ENCODE peak calls at places on chromosomes 13 and 19, in ten cellular contexts. H is activated CD4-positive, alpha-beta T cell treated with anti-CD3 and anti-CD28 coated beads for 24 hours; Q is activated naive CD8-positive, alpha-beta T cell treated with anti-CD3 and anti-CD28 coated beads, Interleukin-2, amount 50 U/mL, for 24 hours; V is GM19239; M is dorsolateral prefrontal cortex; N is GM12892; W is body of pancreas; Z is AG04449; J is stimulated activated CD4-positive, alpha-beta T cell treated with anti-CD3 and anti-CD28 coated beads, TNF-alpha, amount 100 ng/mL, for 4 hours; I is breast epithelium. C is an unnamed sample.

GRCh38 chr13:77752512-77753069 is 55.1 kb downstream of the SLAIN1 start:
- DNase-seq in H (no peak), Q (no peak), V (no peak), M (no peak), N (no peak), W (no peak), Z (no peak), J (no peak), I (no peak), C (no peak)

GRCh38 chr13:43787998-43788397 is 1.2 kb upstream of the ENOX1 start:
- DNase-seq in H (no peak), Q (no peak), V (no peak), M (no peak), N (no peak), W (peak; percentile 34), Z (no peak), J (no peak), I (no peak), C (no peak)

GRCh38 chr19:48988860-48989259 is 4.2 kb downstream of the GYS1 start:
- DNase-seq in H (no peak), Q (no peak), V (no peak), M (no peak), N (no peak), W (no peak), Z (no peak), J (no peak), I (no peak), C (no peak)

GRCh38 chr19:36265856-36266374 is 51.0 kb downstream of the ZNF146 start:
- DNase-seq in H (no peak), Q (no peak), V (no peak), M (no peak), N (no peak), W (no peak), Z (no peak), J (no peak), I (no peak), C (no peak)

GRCh38 chr19:37691881-37692504 is 27.6 kb downstream of the ZNF607 start:
- DNase-seq in H (peak; percentile 57), Q (peak; percentile 77), V (peak; percentile 16), M (peak; percentile 92), N (peak; percentile 45), W (peak; percentile 68), Z (no peak), J (peak; percentile 61), I (peak; percentile 46), C (peak; percentile 58)

GRCh38 chr19:5141278-5141925 is 172.5 kb downstream of the KDM4B start:
- DNase-seq in H (no peak), Q (no peak), V (no peak), M (no peak), N (no peak), W (peak; percentile 41), Z (no peak), J (no peak), I (no peak), C (no peak)

GRCh38 chr13:85230754-85231153 is 568.5 kb downstream of the SLITRK6 start:
- DNase-seq in H (no peak), Q (no peak), V (no peak), M (no peak), N (no peak), W (no peak), Z (no peak), J (no peak), I (no peak), C (no peak)

GRCh38 chr13:97221491-97221890 is 642 bp upstream of the MBNL2 start:
- DNase-seq in H (no peak), Q (no peak), V (no peak), M (no peak), N (no peak), W (no peak), Z (no peak), J (no peak), I (no peak), C (no peak)

GRCh38 chr13:49517461-49517860 is 21.7 kb downstream of the PHF11 start:
- DNase-seq in H (no peak), Q (no peak), V (no peak), M (peak; percentile 51), N (no peak), W (peak; percentile 10), Z (no peak), J (no peak), I (no peak), C (no peak)

GRCh38 chr13:39417643-39418042 is 185.3 kb downstream of the LHFPL6 start:
- DNase-seq in H (no peak), Q (no peak), V (no peak), M (no peak), N (no peak), W (no peak), Z (peak; percentile 21), J (no peak), I (no peak), C (no peak)

GRCh38 chr13:76512676-76513277 is 373.4 kb downstream of the KCTD12 start:
- DNase-seq in H (no peak), Q (no peak), V (no peak), M (no peak), N (no peak), W (no peak), Z (no peak), J (no peak), I (no peak), C (no peak)

GRCh38 chr19:3494559-3494958 is 5.9 kb downstream of the DOHH start:
- DNase-seq in H (peak; percentile 50), Q (peak; percentile 62), V (no peak), M (no peak), N (no peak), W (no peak), Z (no peak), J (peak; percentile 50), I (peak; percentile 66), C (no peak)

GRCh38 chr19:9865732-9866627 is 30.9 kb downstream of the PIN1 start:
- DNase-seq in H (no peak), Q (no peak), V (no peak), M (no peak), N (no peak), W (no peak), Z (no peak), J (no peak), I (no peak), C (no peak)

GRCh38 chr13:95530178-95530577 is 22.3 kb upstream of the CLDN10 start:
- DNase-seq in H (no peak), Q (no peak), V (no peak), M (no peak), N (no peak), W (peak; percentile 73), Z (no peak), J (no peak), I (no peak), C (no peak)

GRCh38 chr19:38786572-38787265 is 2.3 kb upstream of the LGALS7B start:
- DNase-seq in H (no peak), Q (no peak), V (no peak), M (no peak), N (no peak), W (no peak), Z (no peak), J (no peak), I (peak; percentile 56), C (no peak)

GRCh38 chr19:3440082-3440481 is 40.2 kb downstream of the SMIM24 start:
- DNase-seq in H (peak; percentile 46), Q (peak; percentile 67), V (no peak), M (no peak), N (peak; percentile 72), W (peak; percentile 57), Z (no peak), J (peak; percentile 34), I (no peak), C (peak; percentile 80)

GRCh38 chr13:48158290-48158689 is 63.4 kb upstream of the MED4 start:
- DNase-seq in H (no peak), Q (no peak), V (no peak), M (no peak), N (no peak), W (no peak), Z (no peak), J (no peak), I (no peak), C (no peak)

GRCh38 chr13:75091185-75091584 is 390.8 kb downstream of the TBC1D4 start:
- DNase-seq in H (no peak), Q (no peak), V (no peak), M (no peak), N (no peak), W (no peak), Z (no peak), J (no peak), I (no peak), C (no peak)

GRCh38 chr13:44930907-44931676 is 58.2 kb downstream of the NUFIP1 start:
- DNase-seq in H (no peak), Q (no peak), V (no peak), M (no peak), N (no peak), W (no peak), Z (no peak), J (no peak), I (no peak), C (no peak)

GRCh38 chr19:1655131-1655981 is 2.9 kb upstream of the TCF3 start:
- DNase-seq in H (no peak), Q (no peak), V (no peak), M (no peak), N (no peak), W (no peak), Z (no peak), J (no peak), I (no peak), C (no peak)

GRCh38 chr19:39145180-39145953 is 19.8 kb downstream of the PAK4 start:
- DNase-seq in H (no peak), Q (no peak), V (no peak), M (peak; percentile 58), N (no peak), W (peak; percentile 63), Z (no peak), J (no peak), I (peak; percentile 59), C (no peak)

GRCh38 chr13:23598371-23598770 is 28.2 kb downstream of the TNFRSF19 start:
- DNase-seq in H (no peak), Q (no peak), V (no peak), M (no peak), N (no peak), W (no peak), Z (no peak), J (no peak), I (no peak), C (no peak)

GRCh38 chr13:77523386-77523785 is 12.1 kb upstream of the SCEL start:
- DNase-seq in H (no peak), Q (no peak), V (no peak), M (no peak), N (no peak), W (no peak), Z (no peak), J (no peak), I (no peak), C (no peak)

GRCh38 chr13:111561091-111561778 is 240.8 kb downstream of the TEX29 start:
- DNase-seq in H (no peak), Q (no peak), V (no peak), M (peak; percentile 24), N (no peak), W (no peak), Z (no peak), J (no peak), I (no peak), C (no peak)

GRCh38 chr19:14300281-14300680 is 81.0 kb upstream of the ADGRE5 start:
- DNase-seq in H (no peak), Q (no peak), V (no peak), M (no peak), N (no peak), W (no peak), Z (no peak), J (no peak), I (no peak), C (no peak)

GRCh38 chr19:871446-872265 is 12.2 kb downstream of the CFD start:
- DNase-seq in H (no peak), Q (no peak), V (no peak), M (no peak), N (no peak), W (no peak), Z (no peak), J (no peak), I (no peak), C (no peak)

GRCh38 chr19:2034729-2035589 is 16.1 kb downstream of the MKNK2 start:
- DNase-seq in H (peak; percentile 37), Q (peak; percentile 70), V (no peak), M (no peak), N (peak; percentile 73), W (peak; percentile 66), Z (no peak), J (no peak), I (no peak), C (peak; percentile 89)

GRCh38 chr13:98143601-98144500 is 957 bp downstream of the FARP1 start:
- DNase-seq in H (no peak), Q (peak; percentile 4), V (no peak), M (no peak), N (no peak), W (peak; percentile 43), Z (no peak), J (no peak), I (no peak), C (no peak)

C was measured in stimulated activated effector memory CD8-positive, alpha-beta T cell treated with anti-CD3 and anti-CD28 coated beads, Interleukin-12 subunit alpha, Interleukin-12 subunit beta, amount 100 ng/mL, for 72 hours.